ENCODE peak calls at places on chromosome 16, in five cellular contexts. L is H7, E is T-cell, N is GM04504, J is amniotic stem cell. Y is an unnamed sample.

GRCh38 chr16:70523621-70524405 is at the start of gene SF3B3:
- DNase-seq in L (peak), E (peak), N (no peak), J (no peak), Y (peak)

GRCh38 chr16:11560701-11561439 is 25.8 kb downstream of the LITAF start:
- DNase-seq in L (peak), E (peak), N (no peak), J (no peak), Y (no peak)

GRCh38 chr16:66250686-66251405 is 115.6 kb upstream of the CDH5 start:
- DNase-seq in L (no peak), E (no peak), N (no peak), J (peak), Y (no peak)

GRCh38 chr16:3256146-3256875 is at the start of gene MEFV:
- DNase-seq in L (no peak), E (no peak), N (no peak), J (no peak), Y (no peak)

GRCh38 chr16:83793179-83793578 is 14.6 kb upstream of the HSBP1 start:
- DNase-seq in L (peak), E (no peak), N (no peak), J (no peak), Y (no peak)

GRCh38 chr16:31179153-31179746 is 689 bp upstream of the FUS start:
- DNase-seq in L (peak), E (no peak), N (no peak), J (no peak), Y (no peak)

GRCh38 chr16:86512860-86513470 is 2.6 kb downstream of the FOXF1 start:
- DNase-seq in L (peak), E (no peak), N (no peak), J (no peak), Y (no peak)

GRCh38 chr16:48948911-48949310 is 332.7 kb downstream of the CBLN1 start:
- DNase-seq in L (no peak), E (no peak), N (no peak), J (no peak), Y (no peak)

GRCh38 chr16:67967956-67968439 is 439 bp downstream of the SLC12A4 start:
- DNase-seq in L (peak), E (no peak), N (no peak), J (no peak), Y (no peak)

GRCh38 chr16:88698694-88699045 is 7.5 kb downstream of the RNF166 start:
- DNase-seq in L (no peak), E (no peak), N (no peak), J (no peak), Y (no peak)

GRCh38 chr16:19114359-19115147 is 789 bp downstream of the ITPRIPL2 start:
- DNase-seq in L (peak), E (no peak), N (no peak), J (no peak), Y (no peak)

GRCh38 chr16:22743401-22743800 is 70.6 kb upstream of the HS3ST2 start:
- DNase-seq in L (no peak), E (no peak), N (no peak), J (no peak), Y (no peak)

GRCh38 chr16:30184430-30185140 is 1.2 kb downstream of the CORO1A start:
- DNase-seq in L (peak), E (peak), N (no peak), J (no peak), Y (no peak)

GRCh38 chr16:47143329-47143676 is 442 bp downstream of the NETO2 start:
- DNase-seq in L (peak), E (peak), N (peak), J (peak), Y (no peak)

GRCh38 chr16:68370921-68371651 is 60.3 kb downstream of the PRMT7 start:
- DNase-seq in L (no peak), E (peak), N (no peak), J (no peak), Y (no peak)

GRCh38 chr16:85718682-85719081 is 29.9 kb upstream of the GINS2 start:
- DNase-seq in L (peak), E (no peak), N (no peak), J (no peak), Y (no peak)

GRCh38 chr16:24124291-24124690 is 131.8 kb upstream of the CACNG3 start:
- DNase-seq in L (no peak), E (no peak), N (no peak), J (no peak), Y (no peak)

GRCh38 chr16:81179219-81179618 is 59.3 kb upstream of the BCO1 start:
- DNase-seq in L (no peak), E (no peak), N (no peak), J (no peak), Y (no peak)

GRCh38 chr16:3838600-3839401 is 41.7 kb downstream of the CREBBP start:
- DNase-seq in L (no peak), E (no peak), N (no peak), J (no peak), Y (no peak)

GRCh38 chr16:72241930-72242329 is 70.0 kb upstream of the PMFBP1 start:
- DNase-seq in L (peak), E (no peak), N (no peak), J (peak), Y (peak)

GRCh38 chr16:68564367-68564985 is 25.4 kb downstream of the ZFP90 start:
- DNase-seq in L (no peak), E (no peak), N (no peak), J (no peak), Y (no peak)

GRCh38 chr16:67766281-67766680 is 40.1 kb downstream of the RANBP10 start:
- DNase-seq in L (no peak), E (no peak), N (no peak), J (no peak), Y (no peak)

GRCh38 chr16:12305081-12305596 is 328.6 kb downstream of the SNX29 start:
- DNase-seq in L (no peak), E (no peak), N (no peak), J (no peak), Y (no peak)

GRCh38 chr16:17222756-17223411 is 247.9 kb downstream of the XYLT1 start:
- DNase-seq in L (no peak), E (no peak), N (no peak), J (no peak), Y (no peak)

GRCh38 chr16:72876221-72876620 is 171.7 kb downstream of the ZFHX3 start:
- DNase-seq in L (no peak), E (no peak), N (peak), J (peak), Y (no peak)

GRCh38 chr16:84056933-84057332 is 14.3 kb upstream of the SLC38A8 start:
- DNase-seq in L (no peak), E (no peak), N (no peak), J (no peak), Y (no peak)

GRCh38 chr16:67235816-67236547 is 9.1 kb downstream of the TMEM208 start:
- DNase-seq in L (peak), E (peak), N (no peak), J (no peak), Y (no peak)